ENCODE peak calls at places on chromosomes 5 and 9, in eight cellular contexts. One of them, this sample, is unnamed.

GRCh38 chr5:137439645-137440044 is 59.5 kb downstream of the SPOCK1 start:
- DNase-seq in right lobe of liver: no peak
- DNase-seq in prostate gland: no peak
- DNase-seq in neural progenitor cell: no peak
- DNase-seq in WERI-Rb-1: no peak
- DNase-seq in lower leg skin: no peak
- DNase-seq in tibial nerve: no peak
- DNase-seq in RWPE2: no peak
- DNase-seq in this sample: no peak

GRCh38 chr5:89450149-89450538 is 567.2 kb upstream of the MEF2C start:
- DNase-seq in right lobe of liver: no peak
- DNase-seq in prostate gland: no peak
- DNase-seq in neural progenitor cell: no peak
- DNase-seq in WERI-Rb-1: no peak
- DNase-seq in lower leg skin: no peak
- DNase-seq in tibial nerve: no peak
- DNase-seq in RWPE2: no peak
- DNase-seq in this sample: no peak

GRCh38 chr9:6758418-6759113 is 793 bp downstream of the KDM4C start:
- DNase-seq in right lobe of liver: peak; percentile 62
- DNase-seq in prostate gland: peak; percentile 55
- DNase-seq in neural progenitor cell: peak; percentile 79
- DNase-seq in WERI-Rb-1: peak; percentile 45
- DNase-seq in lower leg skin: peak; percentile 35
- DNase-seq in tibial nerve: peak; percentile 42
- DNase-seq in RWPE2: peak; percentile 72
- DNase-seq in this sample: peak; percentile 73

GRCh38 chr9:6715755-6716643 is 41.8 kb upstream of the KDM4C start:
- DNase-seq in right lobe of liver: peak; percentile 92
- DNase-seq in prostate gland: peak; percentile 47
- DNase-seq in neural progenitor cell: no peak
- DNase-seq in WERI-Rb-1: no peak
- DNase-seq in lower leg skin: peak; percentile 17
- DNase-seq in tibial nerve: no peak
- DNase-seq in RWPE2: peak; percentile 66
- DNase-seq in this sample: peak; percentile 79

GRCh38 chr9:115071176-115071575 is 46.8 kb downstream of the TNC start:
- DNase-seq in right lobe of liver: no peak
- DNase-seq in prostate gland: no peak
- DNase-seq in neural progenitor cell: no peak
- DNase-seq in WERI-Rb-1: no peak
- DNase-seq in lower leg skin: no peak
- DNase-seq in tibial nerve: no peak
- DNase-seq in RWPE2: no peak
- DNase-seq in this sample: no peak

GRCh38 chr9:38620483-38621433 is at the start of gene ANKRD18A:
- DNase-seq in right lobe of liver: peak; percentile 90
- DNase-seq in prostate gland: peak; percentile 84
- DNase-seq in neural progenitor cell: peak; percentile 97
- DNase-seq in WERI-Rb-1: peak; percentile 93
- DNase-seq in lower leg skin: peak; percentile 31
- DNase-seq in tibial nerve: no peak
- DNase-seq in RWPE2: peak; percentile 92
- DNase-seq in this sample: peak; percentile 43

GRCh38 chr9:69317081-69317480 is 7.9 kb upstream of the ENTREP1 start:
- DNase-seq in right lobe of liver: no peak
- DNase-seq in prostate gland: no peak
- DNase-seq in neural progenitor cell: no peak
- DNase-seq in WERI-Rb-1: no peak
- DNase-seq in lower leg skin: no peak
- DNase-seq in tibial nerve: no peak
- DNase-seq in RWPE2: no peak
- DNase-seq in this sample: no peak

GRCh38 chr9:128733256-128733655 is 9.3 kb upstream of the ZDHHC12 start:
- DNase-seq in right lobe of liver: peak; percentile 71
- DNase-seq in prostate gland: peak; percentile 58
- DNase-seq in neural progenitor cell: peak; percentile 95
- DNase-seq in WERI-Rb-1: peak; percentile 98
- DNase-seq in lower leg skin: peak; percentile 44
- DNase-seq in tibial nerve: peak; percentile 64
- DNase-seq in RWPE2: peak; percentile 68
- DNase-seq in this sample: no peak

DNA sequence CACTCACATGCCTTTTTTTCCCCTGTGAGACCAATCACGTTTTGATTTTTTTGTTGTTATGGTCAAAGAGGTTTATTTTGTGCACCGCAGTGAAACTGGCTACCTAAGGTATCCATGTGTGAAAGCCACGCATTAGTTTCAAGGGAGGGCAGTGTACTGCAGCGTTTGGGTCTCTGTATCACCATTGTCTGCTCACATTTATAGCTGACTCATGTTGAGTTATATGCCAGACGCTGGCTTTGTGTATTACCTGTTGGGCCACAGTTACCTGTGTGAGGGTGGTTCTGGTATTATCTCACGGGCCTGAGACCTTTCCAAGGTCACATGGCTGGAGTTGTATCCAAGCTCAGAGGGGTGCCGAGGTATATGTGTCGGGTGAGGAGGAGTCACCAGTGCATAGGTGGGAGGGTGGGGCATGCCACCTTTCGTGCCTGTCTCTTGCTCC is 75.8 kb downstream of the ARHGAP26 start:
- DNase-seq in right lobe of liver: no peak
- DNase-seq in prostate gland: no peak
- DNase-seq in neural progenitor cell: no peak
- DNase-seq in WERI-Rb-1: no peak
- DNase-seq in lower leg skin: no peak
- DNase-seq in tibial nerve: no peak
- DNase-seq in RWPE2: no peak
- DNase-seq in this sample: no peak
- H3K4me3 ChIP-seq in right lobe of liver: no peak overlapping the region
- H3K4me3 ChIP-seq in prostate gland: no peak overlapping the region
- H3K4me3 ChIP-seq in neural progenitor cell: no peak overlapping the region
- H3K4me3 ChIP-seq in WERI-Rb-1: no peak overlapping the region
- H3K4me3 ChIP-seq in lower leg skin: no peak overlapping the region
- H3K4me3 ChIP-seq in tibial nerve: no peak overlapping the region
- H3K4me3 ChIP-seq in RWPE2: no peak overlapping the region
- H3K4me3 ChIP-seq in this sample: no peak overlapping the region

GRCh38 chr5:179800696-179801201 is 5.9 kb downstream of the MGAT4B start:
- DNase-seq in right lobe of liver: peak; percentile 45
- DNase-seq in prostate gland: no peak
- DNase-seq in neural progenitor cell: no peak
- DNase-seq in WERI-Rb-1: no peak
- DNase-seq in lower leg skin: no peak
- DNase-seq in tibial nerve: no peak
- DNase-seq in RWPE2: no peak
- DNase-seq in this sample: no peak

GRCh38 chr5:179800071-179800695 is 6.4 kb downstream of the LTC4S start:
- DNase-seq in right lobe of liver: peak; percentile 45
- DNase-seq in prostate gland: no peak
- DNase-seq in neural progenitor cell: no peak
- DNase-seq in WERI-Rb-1: no peak
- DNase-seq in lower leg skin: no peak
- DNase-seq in tibial nerve: no peak
- DNase-seq in RWPE2: peak; percentile 72
- DNase-seq in this sample: no peak

GRCh38 chr5:179802950-179803562 is 3.6 kb downstream of the MGAT4B start:
- DNase-seq in right lobe of liver: peak; percentile 88
- DNase-seq in prostate gland: no peak
- DNase-seq in neural progenitor cell: peak; percentile 85
- DNase-seq in WERI-Rb-1: no peak
- DNase-seq in lower leg skin: no peak
- DNase-seq in tibial nerve: no peak
- DNase-seq in RWPE2: no peak
- DNase-seq in this sample: no peak

GRCh38 chr5:179802207-179802883 is 4.3 kb downstream of the MGAT4B start:
- DNase-seq in right lobe of liver: peak; percentile 92
- DNase-seq in prostate gland: no peak
- DNase-seq in neural progenitor cell: no peak
- DNase-seq in WERI-Rb-1: no peak
- DNase-seq in lower leg skin: peak; percentile 15
- DNase-seq in tibial nerve: no peak
- DNase-seq in RWPE2: peak; percentile 70
- DNase-seq in this sample: no peak

DNA sequence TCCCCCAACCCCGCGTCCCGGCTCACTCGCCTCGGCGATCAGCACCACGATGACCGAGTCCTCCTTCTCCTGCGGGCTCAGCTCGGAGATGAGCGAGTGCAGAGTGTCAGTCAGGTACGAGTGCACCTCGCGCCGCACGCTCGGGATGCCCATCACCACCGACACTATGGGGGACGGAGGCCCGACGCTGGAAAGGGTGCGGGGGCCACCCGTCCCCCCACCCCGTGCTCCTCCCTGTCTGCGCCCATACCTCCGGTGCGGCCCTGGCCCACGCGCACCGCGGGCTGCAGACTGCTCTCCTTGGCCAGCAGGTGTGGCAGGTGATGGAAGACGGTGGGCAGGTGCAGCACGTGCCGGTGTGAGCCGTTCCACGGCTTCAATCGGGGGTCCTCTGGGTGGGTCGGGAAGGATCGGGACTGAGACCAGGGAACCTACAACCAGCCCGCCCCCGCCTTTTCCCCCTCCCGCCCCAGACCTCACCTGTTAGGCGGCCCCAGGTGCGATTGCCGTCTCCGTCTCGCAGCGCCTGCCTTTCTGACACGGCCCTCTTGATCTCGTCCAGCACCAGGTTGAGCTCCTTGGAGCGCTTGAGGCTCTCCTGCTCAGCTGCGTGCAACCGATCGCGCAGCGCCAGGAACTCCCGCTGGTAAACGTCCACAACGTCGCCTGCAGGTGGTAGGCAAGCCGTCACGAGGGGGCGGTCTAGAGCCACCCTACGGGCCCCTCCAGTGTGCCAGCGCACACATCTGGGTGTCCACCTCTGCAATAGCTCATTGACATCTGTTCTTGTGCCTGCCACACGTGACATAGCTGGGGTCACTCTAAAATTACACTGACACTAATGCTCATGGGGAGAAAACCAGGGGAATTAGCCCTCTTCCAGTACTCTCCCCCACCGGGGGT is 5.1 kb downstream of the MGAT4B start:
- DNase-seq in right lobe of liver: peak; percentile 85
- DNase-seq in prostate gland: peak; percentile 60
- DNase-seq in neural progenitor cell: peak; percentile 85
- DNase-seq in WERI-Rb-1: no peak
- DNase-seq in lower leg skin: peak; percentile 59
- DNase-seq in tibial nerve: peak; percentile 70
- DNase-seq in RWPE2: peak; percentile 72
- DNase-seq in this sample: peak; percentile 75
- TF ChIP-seq CTCF in right lobe of liver: peak; percentile 61
- TF ChIP-seq CTCF in prostate gland: peak; percentile 68
- TF ChIP-seq CTCF in neural progenitor cell: peak; percentile 72
- TF ChIP-seq CTCF in WERI-Rb-1: peak; percentile 24
- TF ChIP-seq CTCF in lower leg skin: peak; percentile 24
- TF ChIP-seq CTCF in tibial nerve: peak; percentile 64
- TF ChIP-seq CTCF in RWPE2: peak; percentile 54
- TF ChIP-seq CTCF in this sample: peak; percentile 80

GRCh38 chr9:74500584-74500924 is 3.4 kb downstream of the RORB start:
- DNase-seq in right lobe of liver: no peak
- DNase-seq in prostate gland: no peak
- DNase-seq in neural progenitor cell: peak; percentile 52
- DNase-seq in WERI-Rb-1: no peak
- DNase-seq in lower leg skin: no peak
- DNase-seq in tibial nerve: no peak
- DNase-seq in RWPE2: no peak
- DNase-seq in this sample: no peak

GRCh38 chr9:74498616-74499095 is 1.5 kb downstream of the RORB start:
- DNase-seq in right lobe of liver: no peak
- DNase-seq in prostate gland: no peak
- DNase-seq in neural progenitor cell: no peak
- DNase-seq in WERI-Rb-1: no peak
- DNase-seq in lower leg skin: no peak
- DNase-seq in tibial nerve: no peak
- DNase-seq in RWPE2: no peak
- DNase-seq in this sample: no peak

GRCh38 chr9:74497750-74498615 is 848 bp downstream of the RORB start:
- DNase-seq in right lobe of liver: no peak
- DNase-seq in prostate gland: no peak
- DNase-seq in neural progenitor cell: peak; percentile 65
- DNase-seq in WERI-Rb-1: peak; percentile 51
- DNase-seq in lower leg skin: no peak
- DNase-seq in tibial nerve: no peak
- DNase-seq in RWPE2: no peak
- DNase-seq in this sample: peak; percentile 5

GRCh38 chr9:74499111-74499601 is 2.0 kb downstream of the RORB start:
- DNase-seq in right lobe of liver: no peak
- DNase-seq in prostate gland: no peak
- DNase-seq in neural progenitor cell: peak; percentile 21
- DNase-seq in WERI-Rb-1: no peak
- DNase-seq in lower leg skin: no peak
- DNase-seq in tibial nerve: no peak
- DNase-seq in RWPE2: no peak
- DNase-seq in this sample: no peak

DNA sequence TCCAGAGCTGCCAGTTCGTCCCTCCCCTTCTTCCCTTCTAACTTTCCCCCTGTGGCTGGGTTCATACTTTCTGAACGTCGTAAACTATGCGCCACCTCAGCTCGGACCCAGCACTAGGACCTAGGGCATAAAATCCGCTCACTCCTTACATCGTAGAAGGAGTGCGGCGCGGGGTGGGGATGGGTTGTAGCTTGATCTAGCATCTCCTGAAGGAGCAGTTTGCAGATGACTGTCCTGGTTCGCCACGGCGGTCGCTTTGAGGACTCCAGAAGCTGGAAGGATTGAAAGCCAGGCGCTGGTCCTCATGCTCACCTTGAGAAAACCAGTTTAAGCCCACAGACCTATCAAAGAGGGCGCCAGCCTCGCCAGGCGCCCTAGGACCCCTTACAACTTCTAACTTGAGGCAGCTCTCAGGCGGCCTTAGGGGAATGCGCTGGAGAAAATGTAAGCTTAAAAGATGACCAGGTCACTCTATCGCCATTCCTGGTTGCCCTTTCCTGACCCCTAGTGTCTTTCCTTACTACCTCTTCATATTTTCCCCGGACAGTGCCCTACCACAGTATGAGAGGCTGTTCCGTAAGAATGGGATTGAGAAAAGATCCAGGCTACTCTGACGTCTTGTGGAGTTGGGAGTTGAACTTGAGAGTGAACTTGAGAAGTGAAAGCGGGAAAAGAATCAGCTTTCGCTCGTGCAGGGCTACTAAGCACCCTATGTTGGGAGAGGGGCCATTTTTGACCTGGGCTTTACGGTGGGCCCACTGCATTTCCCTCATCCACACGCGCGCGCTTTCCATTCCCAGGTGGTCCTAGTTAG is 2.8 kb downstream of the RORB start:
- DNase-seq in right lobe of liver: no peak
- DNase-seq in prostate gland: no peak
- DNase-seq in neural progenitor cell: peak; percentile 38
- DNase-seq in WERI-Rb-1: no peak
- DNase-seq in lower leg skin: no peak
- DNase-seq in tibial nerve: no peak
- DNase-seq in RWPE2: no peak
- DNase-seq in this sample: no peak
- H3K4me3 ChIP-seq in right lobe of liver: no peak overlapping the region
- H3K4me3 ChIP-seq in prostate gland: peak overlapping the region; percentile 44
- H3K4me3 ChIP-seq in neural progenitor cell: peak overlapping the region; percentile 71
- H3K4me3 ChIP-seq in WERI-Rb-1: no peak overlapping the region
- H3K4me3 ChIP-seq in lower leg skin: no peak overlapping the region
- H3K4me3 ChIP-seq in tibial nerve: peak overlapping the region; percentile 51
- H3K4me3 ChIP-seq in RWPE2: no peak overlapping the region
- H3K4me3 ChIP-seq in this sample: no peak overlapping the region

DNA sequence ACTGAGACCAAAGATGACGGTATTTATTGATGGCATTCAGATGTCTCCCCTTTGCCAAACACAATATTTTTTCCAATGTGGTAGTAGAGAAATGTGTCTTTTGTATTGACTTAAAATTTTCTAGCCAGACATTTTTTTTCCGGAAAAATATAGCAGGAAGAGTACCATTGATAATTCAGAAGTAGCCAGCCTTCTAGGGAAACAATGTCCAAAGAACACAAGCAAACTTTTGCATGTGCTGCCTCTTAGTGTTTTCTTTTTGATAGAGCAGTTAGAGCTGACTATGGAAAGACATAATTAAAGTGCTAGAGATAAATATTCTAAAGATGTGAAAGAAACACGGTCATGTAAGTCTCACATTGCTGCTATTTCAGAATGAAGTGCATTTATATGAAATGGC is 231.4 kb downstream of the MARCHF11 start:
- DNase-seq in right lobe of liver: no peak
- DNase-seq in prostate gland: no peak
- DNase-seq in neural progenitor cell: no peak
- DNase-seq in WERI-Rb-1: no peak
- DNase-seq in lower leg skin: no peak
- DNase-seq in tibial nerve: no peak
- DNase-seq in RWPE2: no peak
- DNase-seq in this sample: no peak
- TF ChIP-seq CTCF in right lobe of liver: no peak
- TF ChIP-seq CTCF in prostate gland: no peak
- TF ChIP-seq CTCF in neural progenitor cell: no peak
- TF ChIP-seq CTCF in WERI-Rb-1: no peak
- TF ChIP-seq CTCF in lower leg skin: no peak
- TF ChIP-seq CTCF in tibial nerve: no peak
- TF ChIP-seq CTCF in RWPE2: peak; percentile 19
- TF ChIP-seq CTCF in this sample: no peak